ENCODE peak calls at places on chromosomes 1 and 21, in nine cellular contexts. U is astrocyte of the cerebellum; J is CD4-positive, alpha-beta T cell; Y is CD4-positive, alpha-beta memory T cell; M is activated T-cell treated with anti-CD3 and anti-CD28 coated beads, Interleukin-2, amount 50 U/mL, for 72 hours; Q is T follicular helper cell; O is midbrain; H is LoVo; B is progenitor cell of endocrine pancreas. R is an unnamed sample.
A peak's percentile ranks its signal among the peaks of the same experiment; 100 is the strongest.

GRCh38 chr1:205220421-205220820 is 7.3 kb upstream of the TMCC2 start:
- DNase-seq in U (no peak), J (no peak), Y (no peak), M (no peak), Q (no peak), O (no peak), H (no peak), B (no peak), R (no peak)

GRCh38 chr1:17117451-17118265 is 1.6 kb downstream of the PADI2 start:
- DNase-seq in U (no peak), J (no peak), Y (no peak), M (no peak), Q (no peak), O (no peak), H (no peak), B (no peak), R (no peak)

GRCh38 chr1:39333296-39333695 is 128.8 kb downstream of the MACF1 start:
- DNase-seq in U (no peak), J (no peak), Y (no peak), M (no peak), Q (no peak), O (no peak), H (no peak), B (no peak), R (no peak)

GRCh38 chr21:44581158-44581557 is 754 bp upstream of the KRTAP10-5 start:
- DNase-seq in U (no peak), J (no peak), Y (no peak), M (no peak), Q (no peak), O (no peak), H (no peak), B (no peak), R (no peak)

GRCh38 chr1:54487571-54488050 is 60.4 kb upstream of the ACOT11 start:
- DNase-seq in U (no peak), J (no peak), Y (no peak), M (peak; percentile 10), Q (no peak), O (peak; percentile 69), H (no peak), B (no peak), R (no peak)

GRCh38 chr21:28142692-28143091 is 850.0 kb downstream of the LTN1 start:
- DNase-seq in U (no peak), J (no peak), Y (no peak), M (no peak), Q (no peak), O (no peak), H (no peak), B (no peak), R (no peak)

GRCh38 chr1:234597894-234598293 is 12.1 kb downstream of the IRF2BP2 start:
- DNase-seq in U (no peak), J (peak; percentile 59), Y (peak; percentile 65), M (peak; percentile 54), Q (peak; percentile 45), O (no peak), H (peak; percentile 57), B (no peak), R (peak; percentile 32)

GRCh38 chr1:17878837-17879236 is 123.7 kb downstream of the ACTL8 start:
- DNase-seq in U (peak; percentile 41), J (no peak), Y (no peak), M (no peak), Q (no peak), O (no peak), H (no peak), B (no peak), R (no peak)

GRCh38 chr1:107597290-107597689 is 367.7 kb downstream of the VAV3 start:
- DNase-seq in U (no peak), J (no peak), Y (no peak), M (no peak), Q (no peak), O (no peak), H (no peak), B (no peak), R (no peak)

GRCh38 chr1:36204347-36204909 is 19.8 kb upstream of the THRAP3 start:
- DNase-seq in U (no peak), J (no peak), Y (no peak), M (no peak), Q (no peak), O (peak; percentile 36), H (no peak), B (no peak), R (no peak)

GRCh38 chr1:218659911-218660677 is 315.0 kb downstream of the TGFB2 start:
- DNase-seq in U (no peak), J (no peak), Y (no peak), M (no peak), Q (no peak), O (no peak), H (no peak), B (no peak), R (no peak)

GRCh38 chr1:198754670-198755069 is 115.8 kb downstream of the PTPRC start:
- DNase-seq in U (no peak), J (no peak), Y (no peak), M (no peak), Q (no peak), O (no peak), H (no peak), B (no peak), R (no peak)

GRCh38 chr1:244370060-244370637 is 81.6 kb downstream of the ADSS2 start:
- DNase-seq in U (no peak), J (no peak), Y (no peak), M (no peak), Q (no peak), O (no peak), H (no peak), B (no peak), R (no peak)

GRCh38 chr1:196858811-196859210 is 29.0 kb upstream of the CFHR4 start:
- DNase-seq in U (no peak), J (no peak), Y (no peak), M (no peak), Q (no peak), O (no peak), H (no peak), B (no peak), R (no peak)

GRCh38 chr1:59468828-59469428 is 172.0 kb downstream of the FGGY start:
- DNase-seq in U (no peak), J (no peak), Y (no peak), M (no peak), Q (no peak), O (no peak), H (no peak), B (no peak), R (no peak)

GRCh38 chr1:78210167-78210566 is 164.4 kb downstream of the GIPC2 start:
- DNase-seq in U (no peak), J (no peak), Y (no peak), M (no peak), Q (no peak), O (no peak), H (no peak), B (no peak), R (no peak)

GRCh38 chr1:34378968-34379729 is 202.4 kb downstream of the C1orf94 start:
- DNase-seq in U (no peak), J (no peak), Y (no peak), M (no peak), Q (no peak), O (no peak), H (no peak), B (no peak), R (no peak)

GRCh38 chr1:29647581-29647980 is 411.3 kb downstream of the PTPRU start:
- DNase-seq in U (no peak), J (no peak), Y (no peak), M (no peak), Q (no peak), O (no peak), H (no peak), B (no peak), R (no peak)

GRCh38 chr1:55214214-55214902 is 806 bp downstream of the USP24 start:
- DNase-seq in U (no peak), J (peak; percentile 17), Y (peak; percentile 63), M (peak; percentile 25), Q (peak; percentile 4), O (peak; percentile 53), H (no peak), B (peak; percentile 38), R (peak; percentile 5)

GRCh38 chr1:91736146-91736998 is 149.6 kb downstream of the TGFBR3 start:
- DNase-seq in U (no peak), J (no peak), Y (no peak), M (no peak), Q (no peak), O (no peak), H (no peak), B (no peak), R (no peak)

R was measured in effector CD8-positive, alpha-beta T cell.